ENCODE peak calls at places on chromosomes 3 and 15, in five cellular contexts. D is H4, K is GM23248, X is neural crest cell, O is HCT116. C is an unnamed sample.
A peak's percentile ranks its signal among the peaks of the same experiment; 100 is the strongest.

GRCh38 chr3:42655980-42656679 is 2.6 kb downstream of the ZBTB47 start:
- DNase-seq in O (no peak), K (peak; percentile 83), X (no peak), D (no peak), C (no peak)

GRCh38 chr15:67296684-67297083 is 42.1 kb downstream of the IQCH start:
- DNase-seq in K (no peak), D (no peak), X (no peak), O (no peak), C (no peak)

GRCh38 chr3:58568572-58569286 is 8.5 kb downstream of the FAM107A start:
- DNase-seq in X (peak; percentile 93), D (peak; percentile 30), O (no peak), K (peak; percentile 68), C (peak; percentile 67)

GRCh38 chr15:78082106-78082742 is 4.7 kb upstream of the TBC1D2B start:
- DNase-seq in K (peak; percentile 42), D (peak; percentile 33), O (no peak), X (no peak), C (no peak)

GRCh38 chr3:10983219-10983916 is 9.2 kb upstream of the SLC6A1 start:
- DNase-seq in X (peak; percentile 38), K (peak; percentile 61), O (peak; percentile 50), D (peak; percentile 37), C (peak; percentile 63)

GRCh38 chr3:157136647-157137387 is 23.1 kb downstream of the CCNL1 start:
- DNase-seq in X (no peak), K (peak; percentile 50), O (no peak), D (no peak), C (peak; percentile 65)

GRCh38 chr3:11566478-11566877 is 77.2 kb downstream of the VGLL4 start:
- DNase-seq in K (no peak), X (no peak), D (no peak), O (no peak), C (no peak)

GRCh38 chr3:50119786-50120185 is 31.1 kb downstream of the RBM5 start:
- DNase-seq in K (no peak), D (no peak), X (no peak), O (no peak), C (no peak)

GRCh38 chr3:44098666-44099065 is 143.0 kb upstream of the TOPAZ1 start:
- DNase-seq in D (no peak), K (no peak), X (no peak), O (no peak), C (no peak)

GRCh38 chr3:169661567-169662214 is 1.8 kb downstream of the MECOM start:
- DNase-seq in K (peak; percentile 63), X (no peak), D (peak; percentile 36), O (no peak), C (peak; percentile 87)

GRCh38 chr15:82231842-82232241 is 30.7 kb downstream of the EFL1 start:
- DNase-seq in X (no peak), O (no peak), D (no peak), K (no peak), C (no peak)

GRCh38 chr3:165502707-165503106 is 306.5 kb upstream of the SLITRK3 start:
- DNase-seq in X (no peak), D (no peak), K (no peak), O (no peak), C (no peak)

GRCh38 chr3:43180027-43180426 is 74.1 kb upstream of the POMGNT2 start:
- DNase-seq in D (no peak), X (no peak), K (peak; percentile 81), O (no peak), C (peak; percentile 18)

GRCh38 chr15:70596354-70597055 is 166.9 kb downstream of the UACA start:
- DNase-seq in X (no peak), O (peak; percentile 71), K (peak; percentile 92), D (peak; percentile 76), C (peak; percentile 75)

GRCh38 chr15:74307827-74308642 is 59.4 kb downstream of the CYP11A1 start:
- DNase-seq in D (peak; percentile 72), O (peak; percentile 49), X (peak; percentile 47), K (peak; percentile 84), C (peak; percentile 82)

GRCh38 chr3:182259579-182259978 is 533.7 kb upstream of the ATP11B start:
- DNase-seq in X (peak; percentile 23), D (no peak), K (peak; percentile 9), O (no peak), C (no peak)

GRCh38 chr3:142940000-142940399 is 23.5 kb downstream of the PAQR9 start:
- DNase-seq in O (no peak), D (no peak), K (no peak), X (no peak), C (no peak)

GRCh38 chr15:93330862-93331544 is 242.0 kb upstream of the RGMA start:
- DNase-seq in X (no peak), D (no peak), O (no peak), K (no peak), C (no peak)

GRCh38 chr3:161925749-161926360 is 429.2 kb downstream of the OTOL1 start:
- DNase-seq in O (no peak), X (no peak), D (no peak), K (peak; percentile 34), C (no peak)